ENCODE peak calls at places on chromosome 6, in seven cellular contexts. Q is HepG2, U is K562, N is SK-N-SH, L is GM12878, S is HCT116, V is H1. F is an unnamed sample.

GRCh38 chr6:13992417-13993055 is 67.8 kb downstream of the RNF182 start:
- DNase-seq in N (no peak), Q (no peak), S (peak), V (no peak), U (peak), L (no peak), F (peak)

GRCh38 chr6:14747881-14748520 is 497.9 kb upstream of the JARID2 start:
- DNase-seq in S (no peak), L (no peak), V (no peak), N (no peak), Q (no peak), U (no peak), F (no peak)

GRCh38 chr6:157469378-157469777 is 88.4 kb downstream of the ZDHHC14 start:
- DNase-seq in L (no peak), Q (no peak), S (no peak), N (no peak), U (no peak), V (no peak), F (peak)

GRCh38 chr6:157906537-157907061 is 75.1 kb upstream of the SYNJ2 start:
- DNase-seq in U (peak), Q (no peak), V (no peak), N (no peak), S (no peak), L (no peak), F (no peak)

GRCh38 chr6:12718025-12718424 is 1.5 kb downstream of the PHACTR1 start:
- DNase-seq in S (no peak), V (no peak), U (no peak), Q (peak), L (no peak), N (no peak), F (no peak)

GRCh38 chr6:139779988-139780774 is 405.7 kb upstream of the CITED2 start:
- DNase-seq in N (no peak), L (no peak), V (no peak), S (no peak), Q (no peak), U (no peak), F (no peak)

GRCh38 chr6:169249057-169249456 is 4.6 kb downstream of the THBS2 start:
- DNase-seq in L (no peak), S (no peak), U (no peak), Q (no peak), V (no peak), N (no peak), F (no peak)

GRCh38 chr6:10962673-10963072 is 75.8 kb downstream of the SYCP2L start:
- DNase-seq in N (peak), V (no peak), Q (no peak), S (no peak), U (no peak), L (no peak), F (no peak)

GRCh38 chr6:41371992-41372525 is 36.7 kb downstream of the NCR2 start:
- DNase-seq in U (no peak), L (no peak), V (peak), S (no peak), Q (no peak), N (peak), F (no peak)

GRCh38 chr6:108697646-108698161 is 137.0 kb downstream of the FOXO3 start:
- DNase-seq in V (no peak), U (no peak), S (no peak), N (no peak), Q (no peak), L (no peak), F (no peak)

GRCh38 chr6:89298680-89299450 is 16.2 kb downstream of the GABRR2 start:
- DNase-seq in U (no peak), V (no peak), N (no peak), S (peak), Q (peak), L (peak), F (no peak)

GRCh38 chr6:99349620-99350141 is at the start of gene FAXC:
- DNase-seq in N (peak), U (peak), S (peak), V (peak), L (no peak), Q (peak), F (peak)

GRCh38 chr6:63510353-63510686 is 62.0 kb upstream of the LOC128125822 start:
- DNase-seq in N (no peak), U (no peak), V (no peak), L (no peak), Q (no peak), S (no peak), F (no peak)

GRCh38 chr6:106360989-106361430 is 493 bp downstream of the CRYBG1 start:
- DNase-seq in S (no peak), L (no peak), V (peak), N (peak), U (no peak), Q (no peak), F (peak)

GRCh38 chr6:44084231-44085014 is 42.8 kb downstream of the MRPL14 start:
- DNase-seq in L (no peak), V (no peak), S (peak), N (no peak), U (no peak), Q (peak), F (no peak)

GRCh38 chr6:75870389-75870788 is 121.3 kb downstream of the MYO6 start:
- DNase-seq in L (no peak), Q (no peak), U (no peak), S (no peak), V (no peak), N (no peak), F (no peak)

GRCh38 chr6:125356888-125357287 is 55.1 kb upstream of the HDDC2 start:
- DNase-seq in U (no peak), N (no peak), Q (no peak), L (no peak), V (no peak), S (no peak), F (no peak)

DNA sequence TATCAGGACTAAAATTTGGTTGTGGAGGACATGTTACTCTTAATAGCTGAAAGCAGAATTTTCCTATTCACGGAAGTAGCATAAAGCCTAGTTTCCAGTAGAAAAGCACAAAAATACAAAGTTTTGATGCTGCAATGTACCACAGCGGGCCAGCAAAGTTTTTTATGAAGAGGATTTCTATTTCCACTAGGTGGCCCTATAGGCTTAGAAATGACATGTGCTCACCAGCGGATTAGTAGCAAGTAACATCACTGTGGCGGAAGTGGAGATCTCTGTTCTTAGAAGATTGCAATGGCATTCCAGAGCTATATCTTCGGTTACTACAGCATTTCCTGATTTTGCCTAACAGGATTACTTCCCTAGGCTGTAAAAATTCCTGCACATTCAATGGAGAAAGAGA is 1219.0 kb upstream of the EYS start:
- DNase-seq in S (peak), Q (peak), U (peak), N (no peak), V (no peak), L (no peak), F (peak)
- TF ChIP-seq JUND in S (no peak), Q (no peak), U (no peak), N (no peak), V (no peak), L (no peak), F (no peak)

GRCh38 chr6:167349816-167350215 is 24.9 kb downstream of the TTLL2 start:
- DNase-seq in U (no peak), S (no peak), Q (peak), V (no peak), N (no peak), L (no peak), F (no peak)

GRCh38 chr6:167345960-167346359 is 21.1 kb downstream of the TTLL2 start:
- DNase-seq in L (no peak), U (no peak), V (no peak), Q (no peak), N (no peak), S (no peak), F (no peak)

GRCh38 chr6:167350322-167350721 is 25.4 kb downstream of the TTLL2 start:
- DNase-seq in U (no peak), L (no peak), Q (no peak), S (no peak), V (no peak), N (no peak), F (no peak)

GRCh38 chr6:167350731-167351655 is 26.1 kb downstream of the TTLL2 start:
- DNase-seq in V (peak), N (peak), L (peak), U (peak), Q (no peak), S (peak), F (peak)

GRCh38 chr6:167351656-167352354 is 26.9 kb downstream of the TTLL2 start:
- DNase-seq in V (no peak), U (no peak), L (no peak), Q (no peak), N (no peak), S (no peak), F (no peak)
- TF ChIP-seq JUND in V (no peak), U (no peak), L (no peak), Q (no peak), N (no peak), S (no peak), F (no peak)

GRCh38 chr6:18441253-18441979 is 54.3 kb downstream of the RNF144B start:
- DNase-seq in N (no peak), S (no peak), L (no peak), U (no peak), V (no peak), Q (no peak), F (no peak)
- TF ChIP-seq JUND in N (no peak), S (no peak), L (no peak), U (no peak), V (no peak), Q (no peak), F (no peak)

DNA sequence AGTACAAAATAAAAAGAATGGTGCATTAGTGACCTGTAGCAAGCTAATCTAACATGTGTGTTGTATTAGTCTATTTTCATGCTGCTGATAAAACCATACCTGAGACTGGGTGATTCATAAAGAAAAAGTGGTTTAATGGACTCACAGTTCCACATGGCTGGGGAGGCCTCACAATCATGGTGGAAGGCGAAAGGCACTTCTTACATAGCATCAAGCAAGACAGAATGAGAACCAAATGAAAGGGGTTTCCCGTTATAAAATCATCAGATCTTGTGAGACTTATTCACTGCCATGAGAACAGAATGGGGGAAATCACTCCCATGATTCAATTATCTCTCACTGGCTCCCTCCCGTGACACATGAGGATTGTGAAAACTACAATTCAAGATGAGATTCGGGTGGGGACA is 45.4 kb upstream of the AIG1 start:
- DNase-seq in V (no peak), N (no peak), S (no peak), L (peak), Q (no peak), U (no peak), F (no peak)
- TF ChIP-seq JUND in V (no peak), N (no peak), S (no peak), L (no peak), Q (no peak), U (no peak), F (no peak)

DNA sequence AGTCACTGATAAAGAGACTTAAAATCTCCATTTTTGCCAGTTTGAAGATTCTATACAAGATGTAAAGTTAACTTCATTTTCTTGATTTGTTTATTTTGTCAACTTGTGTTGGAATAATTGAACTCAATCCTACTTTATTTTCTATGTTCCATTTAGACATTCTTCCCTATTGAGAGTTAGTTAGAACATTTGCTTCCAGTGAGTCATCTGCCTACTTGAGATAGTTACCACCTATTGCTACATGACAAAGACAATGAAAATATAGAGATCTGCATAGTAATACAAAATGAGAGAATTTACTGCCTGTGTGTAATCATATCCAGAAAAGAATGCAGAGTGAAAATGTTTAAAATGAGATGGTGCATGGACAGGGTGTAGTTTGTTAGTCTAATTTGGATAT is 419.9 kb downstream of the NKAIN2 start:
- DNase-seq in V (no peak), U (no peak), N (no peak), S (no peak), L (no peak), Q (no peak), F (no peak)
- TF ChIP-seq JUND in V (peak), U (no peak), N (no peak), S (no peak), L (no peak), Q (no peak), F (no peak)

DNA sequence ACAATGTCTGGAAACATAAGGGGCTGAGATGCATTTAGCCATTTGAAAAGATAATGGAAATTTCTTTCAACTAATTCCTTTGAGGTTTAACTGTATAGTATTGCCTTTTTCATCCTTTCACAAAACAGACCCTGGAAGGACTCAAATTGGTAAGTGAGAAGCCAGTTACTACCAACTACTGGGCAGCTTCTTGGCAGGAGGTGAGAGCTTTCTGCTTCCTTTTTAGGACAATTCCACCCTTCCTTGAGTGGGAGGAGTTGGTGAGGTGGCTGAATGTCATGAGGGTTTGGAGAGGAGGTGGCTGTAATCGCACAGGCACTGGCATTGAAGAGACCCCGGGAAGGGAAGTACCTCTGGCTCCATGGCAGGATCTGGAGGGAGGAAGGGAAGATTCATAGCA is 341.1 kb downstream of the NRN1 start:
- DNase-seq in V (no peak), Q (no peak), N (no peak), L (no peak), S (no peak), U (no peak), F (no peak)
- TF ChIP-seq JUND in V (no peak), Q (no peak), N (no peak), L (no peak), S (no peak), U (no peak), F (no peak)